ENCODE peak calls at places on chromosomes 6 and 20, in five cellular contexts. One of them, this sample, is unnamed.

GRCh38 chr6:53492860-53493634 is 51.9 kb downstream of the GCLC start:
- DNase-seq in stomach: no peak
- DNase-seq in sigmoid colon: no peak
- DNase-seq in prostate gland: peak
- DNase-seq in HepG2: peak
- DNase-seq in this sample: no peak

GRCh38 chr20:49496043-49496442 is 13.6 kb upstream of the KCNB1 start:
- DNase-seq in stomach: no peak
- DNase-seq in sigmoid colon: no peak
- DNase-seq in prostate gland: no peak
- DNase-seq in HepG2: no peak
- DNase-seq in this sample: no peak

GRCh38 chr6:155782320-155782730 is 326.7 kb upstream of the NOX3 start:
- DNase-seq in stomach: peak
- DNase-seq in sigmoid colon: no peak
- DNase-seq in prostate gland: peak
- DNase-seq in HepG2: no peak
- DNase-seq in this sample: no peak

GRCh38 chr20:14948416-14948815 is 611.0 kb upstream of the FLRT3 start:
- DNase-seq in stomach: no peak
- DNase-seq in sigmoid colon: no peak
- DNase-seq in prostate gland: no peak
- DNase-seq in HepG2: peak
- DNase-seq in this sample: no peak

GRCh38 chr6:76120302-76120701 is 47.8 kb upstream of the IMPG1 start:
- DNase-seq in stomach: no peak
- DNase-seq in sigmoid colon: no peak
- DNase-seq in prostate gland: no peak
- DNase-seq in HepG2: no peak
- DNase-seq in this sample: no peak

GRCh38 chr20:38588303-38588702 is 7.3 kb downstream of the ADIG start:
- DNase-seq in stomach: no peak
- DNase-seq in sigmoid colon: no peak
- DNase-seq in prostate gland: no peak
- DNase-seq in HepG2: no peak
- DNase-seq in this sample: no peak

GRCh38 chr6:3592371-3592941 is 135.6 kb upstream of the SLC22A23 start:
- DNase-seq in stomach: no peak
- DNase-seq in sigmoid colon: no peak
- DNase-seq in prostate gland: no peak
- DNase-seq in HepG2: peak
- DNase-seq in this sample: no peak

GRCh38 chr6:151842816-151843215 is 35.3 kb downstream of the ESR1 start:
- DNase-seq in stomach: no peak
- DNase-seq in sigmoid colon: no peak
- DNase-seq in prostate gland: no peak
- DNase-seq in HepG2: no peak
- DNase-seq in this sample: no peak

GRCh38 chr20:50027611-50028105 is 44.9 kb downstream of the SNAI1 start:
- DNase-seq in stomach: no peak
- DNase-seq in sigmoid colon: peak
- DNase-seq in prostate gland: no peak
- DNase-seq in HepG2: no peak
- DNase-seq in this sample: no peak

GRCh38 chr20:46430921-46431712 is 24.7 kb upstream of the ELMO2 start:
- DNase-seq in stomach: no peak
- DNase-seq in sigmoid colon: no peak
- DNase-seq in prostate gland: no peak
- DNase-seq in HepG2: no peak
- DNase-seq in this sample: no peak

GRCh38 chr6:38504996-38505395 is 134.7 kb downstream of the BTBD9 start:
- DNase-seq in stomach: no peak
- DNase-seq in sigmoid colon: no peak
- DNase-seq in prostate gland: no peak
- DNase-seq in HepG2: no peak
- DNase-seq in this sample: no peak

GRCh38 chr20:775679-776135 is 7.4 kb upstream of the SLC52A3 start:
- DNase-seq in stomach: peak
- DNase-seq in sigmoid colon: no peak
- DNase-seq in prostate gland: peak
- DNase-seq in HepG2: no peak
- DNase-seq in this sample: no peak

GRCh38 chr6:103791458-103791857 is 1068.3 kb downstream of the HACE1 start:
- DNase-seq in stomach: no peak
- DNase-seq in sigmoid colon: no peak
- DNase-seq in prostate gland: no peak
- DNase-seq in HepG2: no peak
- DNase-seq in this sample: no peak

GRCh38 chr6:148464319-148465010 is 121.8 kb downstream of the SASH1 start:
- DNase-seq in stomach: peak
- DNase-seq in sigmoid colon: peak
- DNase-seq in prostate gland: peak
- DNase-seq in HepG2: peak
- DNase-seq in this sample: no peak

GRCh38 chr20:18625907-18626655 is 38.2 kb downstream of the DTD1 start:
- DNase-seq in stomach: no peak
- DNase-seq in sigmoid colon: no peak
- DNase-seq in prostate gland: no peak
- DNase-seq in HepG2: no peak
- DNase-seq in this sample: no peak

GRCh38 chr6:54805077-54805476 is 41.5 kb upstream of the FAM83B start:
- DNase-seq in stomach: no peak
- DNase-seq in sigmoid colon: no peak
- DNase-seq in prostate gland: no peak
- DNase-seq in HepG2: no peak
- DNase-seq in this sample: no peak

GRCh38 chr6:142482973-142483372 is 181.2 kb downstream of the ADGRG6 start:
- DNase-seq in stomach: no peak
- DNase-seq in sigmoid colon: no peak
- DNase-seq in prostate gland: no peak
- DNase-seq in HepG2: no peak
- DNase-seq in this sample: no peak

GRCh38 chr6:2952557-2953095 is 18.7 kb downstream of the SERPINB6 start:
- DNase-seq in stomach: peak
- DNase-seq in sigmoid colon: peak
- DNase-seq in prostate gland: peak
- DNase-seq in HepG2: peak
- DNase-seq in this sample: peak

GRCh38 chr20:58908216-58908615 is 55.7 kb downstream of the GNAS start:
- DNase-seq in stomach: no peak
- DNase-seq in sigmoid colon: no peak
- DNase-seq in prostate gland: no peak
- DNase-seq in HepG2: no peak
- DNase-seq in this sample: no peak

GRCh38 chr6:101761124-101761601 is 367.7 kb downstream of the GRIK2 start:
- DNase-seq in stomach: no peak
- DNase-seq in sigmoid colon: no peak
- DNase-seq in prostate gland: no peak
- DNase-seq in HepG2: no peak
- DNase-seq in this sample: no peak

GRCh38 chr6:46407785-46408530 is 83.3 kb downstream of the RCAN2 start:
- DNase-seq in stomach: no peak
- DNase-seq in sigmoid colon: no peak
- DNase-seq in prostate gland: no peak
- DNase-seq in HepG2: no peak
- DNase-seq in this sample: no peak

GRCh38 chr6:137870744-137871247 is 3.7 kb downstream of the TNFAIP3 start:
- DNase-seq in stomach: no peak
- DNase-seq in sigmoid colon: no peak
- DNase-seq in prostate gland: no peak
- DNase-seq in HepG2: peak
- DNase-seq in this sample: no peak

GRCh38 chr20:32018269-32019155 is 8.3 kb downstream of the CCM2L start:
- DNase-seq in stomach: peak
- DNase-seq in sigmoid colon: no peak
- DNase-seq in prostate gland: peak
- DNase-seq in HepG2: peak
- DNase-seq in this sample: peak

GRCh38 chr20:9218412-9219001 is 149.6 kb downstream of the PLCB4 start:
- DNase-seq in stomach: no peak
- DNase-seq in sigmoid colon: no peak
- DNase-seq in prostate gland: no peak
- DNase-seq in HepG2: no peak
- DNase-seq in this sample: no peak

GRCh38 chr6:130098317-130098716 is 79.9 kb downstream of the L3MBTL3 start:
- DNase-seq in stomach: no peak
- DNase-seq in sigmoid colon: no peak
- DNase-seq in prostate gland: no peak
- DNase-seq in HepG2: no peak
- DNase-seq in this sample: no peak

GRCh38 chr6:112223070-112223861 is 31.1 kb downstream of the LAMA4 start:
- DNase-seq in stomach: no peak
- DNase-seq in sigmoid colon: no peak
- DNase-seq in prostate gland: no peak
- DNase-seq in HepG2: no peak
- DNase-seq in this sample: no peak

GRCh38 chr6:11233936-11234573 is 1.6 kb upstream of the NEDD9 start:
- DNase-seq in stomach: no peak
- DNase-seq in sigmoid colon: no peak
- DNase-seq in prostate gland: no peak
- DNase-seq in HepG2: no peak
- DNase-seq in this sample: no peak

DNA sequence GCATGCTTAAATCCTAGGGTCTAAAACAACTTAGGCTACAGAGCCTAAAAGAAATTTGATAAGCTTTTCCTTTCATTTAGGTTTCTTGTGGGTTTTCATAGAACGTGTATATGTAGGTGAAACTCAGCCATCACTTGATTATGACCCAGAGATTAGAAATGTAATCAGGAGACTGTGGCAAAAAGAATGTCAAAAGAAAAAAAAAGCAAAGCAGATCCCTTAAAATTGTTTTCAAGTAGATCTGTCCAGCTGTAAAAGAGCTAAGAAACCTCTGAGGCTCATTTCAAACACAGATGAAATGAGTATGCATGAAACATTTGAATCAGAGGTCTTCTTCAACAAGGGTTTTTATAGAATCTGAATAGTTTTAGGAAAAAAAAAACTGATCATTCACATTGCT is 341.3 kb upstream of the PRDM1 start:
- DNase-seq in stomach: no peak
- DNase-seq in sigmoid colon: no peak
- DNase-seq in prostate gland: no peak
- DNase-seq in HepG2: no peak
- DNase-seq in this sample: no peak
- TF ChIP-seq POLR2A in stomach: no peak
- TF ChIP-seq POLR2A in sigmoid colon: no peak
- TF ChIP-seq POLR2A in prostate gland: no peak
- TF ChIP-seq POLR2A in HepG2: no peak
- TF ChIP-seq POLR2A in this sample: no peak

DNA sequence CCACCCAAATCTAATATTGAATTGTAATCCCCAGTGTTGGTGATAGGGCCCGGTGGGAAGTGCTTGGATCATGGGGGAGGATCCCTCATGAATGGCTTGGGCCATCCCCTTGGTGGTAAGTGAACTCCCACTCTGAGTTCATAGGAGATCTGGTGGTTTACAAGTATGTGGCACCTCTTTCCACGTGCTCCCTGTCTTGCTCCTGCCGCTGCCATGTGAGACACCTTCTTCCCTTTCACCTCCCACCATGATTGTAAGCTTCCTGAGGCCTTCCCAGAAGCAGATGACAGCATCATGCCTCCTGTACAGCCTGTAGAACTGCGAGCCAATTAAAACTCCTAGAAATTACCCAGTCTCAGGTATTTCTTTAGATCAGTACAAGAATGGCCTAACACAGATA is 150.8 kb downstream of the SH3BGRL2 start:
- DNase-seq in stomach: no peak
- DNase-seq in sigmoid colon: no peak
- DNase-seq in prostate gland: no peak
- DNase-seq in HepG2: no peak
- DNase-seq in this sample: no peak
- TF ChIP-seq POLR2AphosphoS5 in stomach: no peak
- TF ChIP-seq POLR2AphosphoS5 in sigmoid colon: no peak
- TF ChIP-seq POLR2AphosphoS5 in prostate gland: no peak
- TF ChIP-seq POLR2AphosphoS5 in HepG2: no peak
- TF ChIP-seq POLR2AphosphoS5 in this sample: no peak

GRCh38 chr20:45359069-45359405 is 3.9 kb upstream of the SYS1 start:
- DNase-seq in stomach: peak
- DNase-seq in sigmoid colon: peak
- DNase-seq in prostate gland: no peak
- DNase-seq in HepG2: no peak
- DNase-seq in this sample: no peak

GRCh38 chr20:45358282-45359068 is 4.5 kb upstream of the SYS1 start:
- DNase-seq in stomach: peak
- DNase-seq in sigmoid colon: peak
- DNase-seq in prostate gland: peak
- DNase-seq in HepG2: peak
- DNase-seq in this sample: no peak

GRCh38 chr20:45362804-45363610 is at the start of gene SYS1:
- DNase-seq in stomach: peak
- DNase-seq in sigmoid colon: peak
- DNase-seq in prostate gland: peak
- DNase-seq in HepG2: peak
- DNase-seq in this sample: peak

GRCh38 chr20:45361794-45362193 is 1.2 kb upstream of the SYS1 start:
- DNase-seq in stomach: no peak
- DNase-seq in sigmoid colon: peak
- DNase-seq in prostate gland: no peak
- DNase-seq in HepG2: peak
- DNase-seq in this sample: no peak

GRCh38 chr20:45359406-45360148 is 3.4 kb upstream of the SYS1 start:
- DNase-seq in stomach: peak
- DNase-seq in sigmoid colon: peak
- DNase-seq in prostate gland: no peak
- DNase-seq in HepG2: peak
- DNase-seq in this sample: no peak
- TF ChIP-seq POLR2A in stomach: no peak
- TF ChIP-seq POLR2A in sigmoid colon: no peak
- TF ChIP-seq POLR2A in prostate gland: no peak
- TF ChIP-seq POLR2A in HepG2: peak
- TF ChIP-seq POLR2A in this sample: no peak

DNA sequence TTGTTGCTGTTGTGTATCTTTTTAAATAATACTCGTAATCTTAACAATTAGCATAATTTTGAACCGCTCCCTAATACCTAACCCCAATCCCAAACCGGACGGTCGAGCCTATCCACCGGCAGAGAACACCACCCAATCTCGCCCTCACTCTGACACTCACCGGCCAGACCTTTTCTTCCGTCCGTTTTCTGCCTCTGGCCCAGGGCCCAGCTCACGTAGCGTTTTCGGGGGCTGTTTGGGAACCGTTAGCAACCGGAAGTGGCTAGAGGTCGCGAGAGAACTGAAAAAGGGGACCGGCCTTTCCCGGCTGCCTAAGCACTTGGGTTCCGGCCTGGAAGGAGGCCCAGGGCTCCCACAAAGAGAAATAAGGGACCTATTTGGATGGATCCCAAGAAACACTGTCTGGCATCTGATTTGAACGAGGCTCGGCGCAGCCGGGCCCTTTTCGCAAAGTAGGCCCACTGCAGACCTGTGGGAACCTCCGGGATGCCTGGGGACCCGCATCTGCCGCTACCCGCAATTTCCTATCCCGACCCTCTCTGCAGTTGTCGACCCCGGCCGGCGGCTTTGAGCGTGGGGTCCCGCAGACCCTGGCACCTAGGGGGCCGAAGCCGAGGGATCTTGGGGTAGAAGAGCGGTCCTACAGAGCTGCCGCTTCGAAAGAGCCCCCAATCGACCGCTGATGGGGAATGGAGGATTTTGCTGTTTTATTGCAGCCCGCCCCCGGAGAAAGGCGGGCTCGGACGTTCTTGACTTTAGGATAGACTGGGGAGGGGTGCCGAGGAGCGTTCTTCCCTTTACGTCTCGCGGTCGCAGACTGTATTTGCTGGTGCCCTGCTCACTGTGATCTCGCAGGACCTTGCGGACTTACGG is 4.9 kb upstream of the ZKSCAN8 start:
- DNase-seq in stomach: peak
- DNase-seq in sigmoid colon: peak
- DNase-seq in prostate gland: peak
- DNase-seq in HepG2: peak
- DNase-seq in this sample: peak
- TF ChIP-seq POLR2AphosphoS5 in stomach: peak
- TF ChIP-seq POLR2AphosphoS5 in sigmoid colon: peak
- TF ChIP-seq POLR2AphosphoS5 in prostate gland: peak
- TF ChIP-seq POLR2AphosphoS5 in HepG2: peak
- TF ChIP-seq POLR2AphosphoS5 in this sample: peak

This sample was measured in spleen.